ENCODE peak calls at places on chromosomes 13 and 19, in four cellular contexts. G is fibroblast of pulmonary artery, S is astrocyte of the spinal cord, D is nephron progenitor cell. E is an unnamed sample.

GRCh38 chr19:51602189-51602854 is 27.9 kb downstream of the SIGLEC5 start:
- DNase-seq in G (no peak), S (no peak), D (no peak), E (no peak)

GRCh38 chr19:45419895-45420294 is 3.8 kb downstream of the ERCC1 start:
- DNase-seq in G (no peak), S (no peak), D (no peak), E (no peak)

GRCh38 chr13:87331178-87331577 is 340.0 kb upstream of the SLITRK5 start:
- DNase-seq in G (peak), S (peak), D (no peak), E (no peak)

GRCh38 chr13:45101327-45102018 is 18.8 kb upstream of the GTF2F2 start:
- DNase-seq in G (no peak), S (no peak), D (no peak), E (no peak)

GRCh38 chr19:41205995-41206394 is 13.0 kb downstream of the CYP2S1 start:
- DNase-seq in G (no peak), S (no peak), D (no peak), E (no peak)

GRCh38 chr19:52258426-52258825 is 11.0 kb upstream of the ZNF766 start:
- DNase-seq in G (peak), S (no peak), D (no peak), E (no peak)

GRCh38 chr13:29621401-29621800 is 25.9 kb upstream of the SLC7A1 start:
- DNase-seq in G (no peak), S (peak), D (no peak), E (no peak)

GRCh38 chr19:55667958-55668357 is 7.1 kb upstream of the EPN1 start:
- DNase-seq in G (no peak), S (no peak), D (no peak), E (no peak)

GRCh38 chr19:17234911-17235617 is 9.0 kb downstream of the OCEL1 start:
- DNase-seq in G (peak), S (no peak), D (peak), E (peak)

DNA sequence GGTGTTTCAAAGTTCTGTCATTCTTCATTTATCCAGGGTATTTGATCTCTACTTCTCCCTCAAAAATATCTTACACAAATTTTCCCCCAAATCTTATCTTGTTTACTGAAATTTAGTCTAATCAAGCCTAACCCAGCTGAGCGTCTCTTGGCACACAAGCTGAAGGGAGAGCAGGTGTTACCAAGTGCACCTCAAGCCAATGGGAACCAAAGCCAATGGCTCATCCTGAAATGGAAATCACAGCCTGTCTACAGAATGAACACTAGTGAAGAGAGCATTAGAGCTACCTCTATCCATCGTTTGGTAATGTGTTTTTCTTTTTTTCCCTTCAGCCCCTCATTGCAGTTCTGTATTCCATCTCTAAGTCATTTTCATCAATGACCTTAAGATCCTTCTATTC is 1350.8 kb downstream of the OLFM4 start:
- DNase-seq in G (no peak), S (no peak), D (no peak), E (no peak)
- TF ChIP-seq CTCF in G (no peak), S (no peak), D (no peak), E (no peak)

DNA sequence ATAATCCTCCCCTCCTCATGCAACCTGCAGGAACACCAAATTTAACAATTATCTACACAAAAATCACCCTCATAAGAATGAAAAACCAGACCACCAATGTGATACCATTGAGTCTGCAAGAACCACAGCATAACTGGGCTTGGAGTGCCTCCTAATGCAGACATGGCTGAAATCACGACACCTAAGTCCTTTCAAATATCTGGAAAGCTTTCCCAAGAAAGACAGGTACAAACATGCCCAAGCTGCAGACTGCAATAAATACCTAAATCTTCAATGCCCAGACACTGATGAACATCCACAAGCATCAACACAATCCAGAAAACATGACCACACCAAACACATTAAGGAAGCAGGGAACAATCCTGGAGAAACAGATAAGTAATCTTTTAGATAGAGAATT is 417.1 kb downstream of the LMO7 start:
- DNase-seq in G (no peak), S (no peak), D (no peak), E (no peak)
- TF ChIP-seq CTCF in G (no peak), S (no peak), D (no peak), E (no peak)

GRCh38 chr19:12772323-12772722 is 3.0 kb downstream of the HOOK2 start:
- DNase-seq in G (no peak), S (no peak), D (no peak), E (no peak)

GRCh38 chr19:12767150-12767549 is 8.2 kb downstream of the HOOK2 start:
- DNase-seq in G (no peak), S (no peak), D (no peak), E (no peak)

GRCh38 chr19:12767666-12768065 is 7.7 kb downstream of the HOOK2 start:
- DNase-seq in G (no peak), S (no peak), D (no peak), E (no peak)

GRCh38 chr19:12770922-12771321 is 4.4 kb downstream of the HOOK2 start:
- DNase-seq in G (no peak), S (no peak), D (no peak), E (no peak)

DNA sequence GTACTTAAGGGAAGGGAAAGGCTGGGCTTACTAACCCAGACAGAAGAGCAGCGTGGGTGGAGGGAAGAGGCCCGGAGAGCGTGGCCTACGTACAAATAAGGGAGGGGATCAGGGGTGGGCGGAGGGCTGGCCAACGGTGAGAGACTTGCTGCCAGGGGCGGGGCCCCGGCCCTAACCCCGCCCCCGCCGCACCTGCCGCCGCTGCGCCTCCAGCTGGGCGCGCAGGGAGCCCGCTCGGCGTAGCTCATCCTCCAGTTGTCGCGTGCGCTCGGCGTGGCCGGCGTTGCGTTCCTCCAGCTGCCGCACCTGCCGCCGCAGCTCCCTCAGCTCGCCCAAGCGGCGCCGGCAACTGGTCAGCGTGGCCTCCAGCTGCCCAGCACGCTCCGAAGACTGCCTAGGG is 5.7 kb downstream of the HOOK2 start:
- DNase-seq in G (no peak), S (no peak), D (peak), E (no peak)
- TF ChIP-seq CTCF in G (no peak), S (no peak), D (no peak), E (no peak)

GRCh38 chr13:83168575-83168974 is 713.7 kb downstream of the SLITRK1 start:
- DNase-seq in G (no peak), S (peak), D (no peak), E (no peak)
- TF ChIP-seq CTCF in G (no peak), S (no peak), D (no peak), E (no peak)

GRCh38 chr19:1812426-1813196 is 535 bp upstream of the ATP8B3 start:
- DNase-seq in G (peak), S (peak), D (peak), E (peak)

GRCh38 chr19:1811472-1811894 is 593 bp downstream of the ATP8B3 start:
- DNase-seq in G (peak), S (peak), D (no peak), E (peak)

GRCh38 chr19:1810439-1811160 is 1.5 kb downstream of the ATP8B3 start:
- DNase-seq in G (no peak), S (no peak), D (no peak), E (no peak)

GRCh38 chr19:1813197-1813836 is 1.2 kb upstream of the ATP8B3 start:
- DNase-seq in G (no peak), S (no peak), D (no peak), E (no peak)

DNA sequence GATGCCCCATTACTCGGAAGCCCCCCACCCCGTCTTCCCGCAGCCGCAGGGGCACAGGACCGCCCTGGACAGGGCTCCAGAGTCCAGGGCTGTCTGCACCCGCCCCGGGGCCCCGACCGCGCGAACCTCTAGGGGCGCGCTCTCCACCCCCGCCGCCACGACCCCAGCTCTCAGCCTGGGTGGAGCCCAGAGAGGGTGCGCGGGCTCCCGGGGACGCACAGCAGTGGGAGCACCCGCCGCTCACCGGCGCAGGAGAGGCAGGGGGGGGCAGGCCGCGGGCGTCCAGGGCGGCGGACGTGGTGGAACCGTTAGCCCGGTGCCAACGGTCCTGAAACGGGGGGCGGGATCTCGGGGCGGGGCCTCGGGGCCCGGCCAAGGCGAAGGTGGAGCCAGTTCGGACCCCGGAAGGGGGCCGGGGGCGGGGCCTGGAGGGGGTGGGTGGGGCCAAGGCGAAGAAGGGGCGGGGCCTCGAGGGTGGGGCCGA is at the start of gene ATP8B3:
- DNase-seq in G (no peak), S (no peak), D (no peak), E (no peak)
- TF ChIP-seq CTCF in G (no peak), S (no peak), D (no peak), E (peak)

GRCh38 chr19:47430041-47430802 is 10.9 kb upstream of the MEIS3 start:
- DNase-seq in G (peak), S (peak), D (peak), E (no peak)
- TF ChIP-seq CTCF in G (peak), S (no peak), D (peak), E (no peak)

GRCh38 chr19:13082192-13083007 is 20.3 kb downstream of the LYL1 start:
- DNase-seq in G (peak), S (peak), D (peak), E (peak)
- TF ChIP-seq CTCF in G (peak), S (peak), D (peak), E (peak)

E was measured in A673.